ENCODE peak calls at places on chromosomes 2 and 18, in ten cellular contexts. J is GM23248, Y is HCT116, E is adipocyte, V is IMR-90, K is DND-41, S is colonic mucosa, C is endothelial cell of umbilical vein, F is neural progenitor cell, W is PC-3. U is an unnamed sample.
A peak's percentile ranks its signal among the peaks of the same experiment; 100 is the strongest.

GRCh38 chr2:215419113-215419512 is 16.8 kb downstream of the FN1 start:
- DNase-seq in J (no peak), Y (no peak), E (no peak), V (no peak), K (no peak), S (no peak), C (no peak), F (no peak), W (no peak), U (no peak)

GRCh38 chr2:23412556-23413155 is 27.7 kb downstream of the KLHL29 start:
- DNase-seq in J (peak; percentile 69), Y (no peak), E (peak; percentile 46), V (peak; percentile 82), K (no peak), S (no peak), C (no peak), F (no peak), W (peak; percentile 82), U (no peak)

GRCh38 chr18:48932822-48933510 is 17.8 kb downstream of the SMAD7 start:
- DNase-seq in J (peak; percentile 64), Y (no peak), E (peak; percentile 60), V (no peak), K (peak; percentile 37), S (no peak), C (peak; percentile 29), F (no peak), W (no peak), U (no peak)

GRCh38 chr18:9290171-9290570 is 44.4 kb upstream of the TWSG1 start:
- DNase-seq in J (no peak), Y (no peak), E (peak; percentile 15), V (peak; percentile 75), K (no peak), S (no peak), C (peak; percentile 62), F (no peak), W (no peak), U (no peak)

GRCh38 chr18:62881509-62882016 is 166.2 kb downstream of the PHLPP1 start:
- DNase-seq in J (peak; percentile 97), Y (peak; percentile 79), E (peak; percentile 93), V (peak; percentile 95), K (no peak), S (no peak), C (peak; percentile 77), F (no peak), W (peak; percentile 92), U (no peak)

GRCh38 chr2:221588306-221588985 is 16.3 kb upstream of the EPHA4 start:
- DNase-seq in J (no peak), Y (no peak), E (no peak), V (no peak), K (no peak), S (no peak), C (no peak), F (no peak), W (no peak), U (no peak)

GRCh38 chr2:98601532-98602132 is 6.7 kb downstream of the COA5 start:
- DNase-seq in J (peak; percentile 56), Y (peak; percentile 23), E (peak; percentile 44), V (peak; percentile 47), K (peak; percentile 23), S (no peak), C (peak; percentile 48), F (peak; percentile 68), W (peak; percentile 61), U (no peak)

GRCh38 chr2:217903859-217904613 is 98.8 kb downstream of the TNS1 start:
- DNase-seq in J (peak; percentile 66), Y (no peak), E (no peak), V (peak; percentile 72), K (no peak), S (peak; percentile 42), C (peak; percentile 89), F (no peak), W (no peak), U (peak; percentile 92)

GRCh38 chr2:239500915-239501630 is 100.3 kb upstream of the HDAC4 start:
- DNase-seq in J (no peak), Y (no peak), E (no peak), V (no peak), K (no peak), S (no peak), C (no peak), F (no peak), W (no peak), U (peak; percentile 49)

GRCh38 chr2:71778514-71779305 is 325.3 kb downstream of the DYSF start:
- DNase-seq in J (peak; percentile 15), Y (no peak), E (peak; percentile 31), V (no peak), K (no peak), S (no peak), C (no peak), F (no peak), W (peak; percentile 51), U (no peak)

GRCh38 chr2:181123798-181124217 is 143.4 kb downstream of the UBE2E3 start:
- DNase-seq in J (no peak), Y (no peak), E (no peak), V (no peak), K (peak; percentile 76), S (no peak), C (peak; percentile 45), F (no peak), W (no peak), U (no peak)
- H3K4me3 ChIP-seq in J (no peak overlapping the region), Y (no peak overlapping the region), E (no peak overlapping the region), V (no peak overlapping the region), K (peak overlapping the region; percentile 55), S (no peak overlapping the region), C (no peak overlapping the region), F (no peak overlapping the region), W (no peak overlapping the region), U (no peak overlapping the region)

DNA sequence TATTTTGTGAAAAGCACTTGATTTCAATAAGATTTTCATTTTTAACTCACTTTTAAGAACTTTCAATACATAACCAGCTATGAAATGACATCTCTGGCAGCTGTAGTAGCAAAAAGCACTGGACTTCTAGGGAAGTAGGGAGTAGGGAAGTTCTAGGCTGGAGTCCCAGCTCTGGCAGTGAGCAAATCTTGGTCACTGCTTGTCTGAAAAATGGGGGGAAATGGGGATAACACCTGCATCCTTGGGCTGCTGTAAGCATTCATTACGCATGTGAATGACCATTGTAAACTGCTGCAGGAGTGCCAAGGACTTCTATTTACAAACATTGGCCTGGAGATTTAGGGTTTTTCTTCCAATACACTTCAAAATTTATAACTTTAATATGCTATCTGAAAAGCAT is 940 bp upstream of the MPP4 start:
- DNase-seq in J (peak; percentile 15), Y (no peak), E (no peak), V (no peak), K (no peak), S (no peak), C (peak; percentile 62), F (no peak), W (no peak), U (no peak)
- H3K9ac ChIP-seq in J (peak overlapping the region; percentile 62), Y (no peak overlapping the region), E (peak overlapping the region; percentile 17), V (no peak overlapping the region), K (no peak overlapping the region), S (no peak overlapping the region), C (peak overlapping the region; percentile 89), F (no peak overlapping the region), W (peak overlapping the region; percentile 7), U (no peak overlapping the region)

DNA sequence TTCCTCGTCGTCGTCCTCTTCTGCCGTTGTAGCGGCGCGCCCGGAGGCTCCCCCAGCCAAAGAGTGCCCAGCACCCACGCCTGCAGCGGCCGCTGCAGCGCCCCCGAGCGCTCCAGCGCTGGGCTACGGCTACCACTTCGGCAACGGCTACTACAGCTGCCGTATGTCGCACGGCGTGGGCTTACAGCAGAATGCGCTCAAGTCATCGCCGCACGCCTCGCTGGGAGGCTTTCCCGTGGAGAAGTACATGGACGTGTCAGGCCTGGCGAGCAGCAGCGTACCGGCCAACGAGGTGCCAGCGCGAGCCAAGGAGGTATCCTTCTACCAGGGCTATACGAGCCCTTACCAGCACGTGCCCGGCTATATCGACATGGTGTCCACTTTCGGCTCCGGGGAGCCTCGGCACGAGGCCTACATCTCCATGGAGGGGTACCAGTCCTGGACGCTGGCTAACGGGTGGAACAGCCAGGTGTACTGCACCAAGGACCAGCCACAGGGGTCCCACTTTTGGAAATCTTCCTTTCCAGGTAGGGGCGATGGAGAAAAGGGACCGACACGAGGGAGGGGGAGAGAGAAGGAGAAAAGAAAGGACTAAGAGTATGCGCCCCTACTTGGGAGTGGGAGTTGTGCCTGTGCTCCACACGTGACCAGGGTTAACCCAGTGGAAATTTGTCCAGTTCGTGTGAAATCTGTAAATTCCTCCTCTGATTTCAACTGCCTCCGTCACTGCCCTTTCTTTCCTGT is 796 bp downstream of the HOXD13 start:
- DNase-seq in J (peak; percentile 88), Y (no peak), E (peak; percentile 11), V (no peak), K (peak; percentile 42), S (no peak), C (no peak), F (peak; percentile 71), W (peak; percentile 25), U (peak; percentile 63)
- H3K4me3 ChIP-seq in J (peak overlapping the region; percentile 77), Y (no peak overlapping the region), E (peak overlapping the region; percentile 35), V (no peak overlapping the region), K (peak overlapping the region; percentile 83), S (peak overlapping the region; percentile 39), C (no peak overlapping the region), F (peak overlapping the region; percentile 52), W (peak overlapping the region; percentile 66), U (no peak overlapping the region)

GRCh38 chr2:181106789-181107418 is 126.5 kb downstream of the UBE2E3 start:
- DNase-seq in J (peak; percentile 86), Y (peak; percentile 73), E (peak; percentile 82), V (peak; percentile 94), K (no peak), S (no peak), C (peak; percentile 81), F (no peak), W (peak; percentile 88), U (no peak)
- H3K9ac ChIP-seq in J (no peak overlapping the region), Y (peak overlapping the region; percentile 34), E (no peak overlapping the region), V (no peak overlapping the region), K (peak overlapping the region; percentile 17), S (no peak overlapping the region), C (no peak overlapping the region), F (no peak overlapping the region), W (no peak overlapping the region), U (no peak overlapping the region)

DNA sequence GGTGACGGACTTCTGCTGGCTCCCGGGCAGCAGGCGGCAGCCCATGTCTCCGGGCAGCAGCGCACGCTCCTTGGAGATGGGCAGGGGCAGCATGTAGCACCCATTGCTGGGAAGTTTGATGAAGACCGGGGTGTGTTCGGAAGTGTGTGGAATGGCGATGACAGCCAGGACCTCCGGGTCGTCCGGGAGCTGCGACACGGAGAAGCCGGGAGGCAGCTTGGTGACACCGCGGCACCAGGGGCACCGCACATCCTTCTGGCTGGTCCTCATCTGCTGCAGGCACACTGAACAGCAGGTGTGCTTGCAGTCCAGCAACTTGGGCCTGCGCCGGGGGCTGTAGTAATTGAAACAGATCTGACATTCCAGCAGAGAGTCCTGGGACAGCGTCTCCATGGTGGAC is 76.7 kb downstream of the RNF152 start:
- DNase-seq in J (no peak), Y (no peak), E (no peak), V (no peak), K (no peak), S (no peak), C (no peak), F (no peak), W (no peak), U (no peak)
- H3K4me3 ChIP-seq in J (no peak overlapping the region), Y (no peak overlapping the region), E (no peak overlapping the region), V (no peak overlapping the region), K (no peak overlapping the region), S (no peak overlapping the region), C (no peak overlapping the region), F (no peak overlapping the region), W (no peak overlapping the region), U (no peak overlapping the region)

GRCh38 chr2:17593445-17593840 is 52.9 kb downstream of the VSNL1 start:
- DNase-seq in J (no peak), Y (no peak), E (no peak), V (no peak), K (no peak), S (no peak), C (no peak), F (no peak), W (no peak), U (no peak)
- H3K9ac ChIP-seq in J (no peak overlapping the region), Y (no peak overlapping the region), E (no peak overlapping the region), V (no peak overlapping the region), K (no peak overlapping the region), S (no peak overlapping the region), C (no peak overlapping the region), F (no peak overlapping the region), W (no peak overlapping the region), U (no peak overlapping the region)